ENCODE peak calls at places on chromosomes 5 and 9, in ten cellular contexts. F is stimulated activated CD4-positive, alpha-beta T cell treated with anti-CD3 and anti-CD28 coated beads, Interleukin-1b, Interleukin-23, amount 100 ng/mL, for 24 hours; H is GM23248; T is H1; N is breast epithelium; R is activated CD8-positive, alpha-beta memory T cell treated with anti-CD3 and anti-CD28 coated beads for 24 hours; A is head of caudate nucleus; Z is T1000; X is naive thymus-derived CD4-positive, alpha-beta T cell; D is NCI-H1105 treated with DMSO at 0.1 percent for 48 hours. J is an unnamed sample.

GRCh38 chr5:155260798-155261197 is 247.2 kb downstream of the KIF4B start:
- DNase-seq in D (no peak), Z (no peak), H (no peak), N (no peak), X (no peak), T (peak; percentile 51), A (no peak), F (no peak), R (no peak), J (peak; percentile 1)

GRCh38 chr9:121750715-121751623 is 99.5 kb downstream of the DAB2IP start:
- DNase-seq in H (no peak), Z (no peak), A (peak; percentile 78), T (no peak), X (no peak), D (no peak), F (no peak), R (no peak), N (no peak), J (peak; percentile 83)

GRCh38 chr9:115649991-115650472 is 503.6 kb upstream of the PAPPA start:
- DNase-seq in N (no peak), A (peak; percentile 50), H (peak; percentile 66), T (no peak), R (no peak), X (no peak), D (no peak), Z (peak; percentile 19), F (no peak), J (peak; percentile 64)

GRCh38 chr5:94744906-94745305 is 126.4 kb downstream of the SLF1 start:
- DNase-seq in X (no peak), N (no peak), D (no peak), H (no peak), R (no peak), Z (no peak), F (no peak), A (no peak), T (no peak), J (no peak)

GRCh38 chr9:36029765-36030528 is 6.8 kb upstream of the RECK start:
- DNase-seq in R (no peak), X (no peak), Z (no peak), F (no peak), D (no peak), H (peak; percentile 97), N (no peak), A (no peak), T (no peak), J (no peak)

GRCh38 chr9:72537011-72537545 is 15.7 kb downstream of the TMC1 start:
- DNase-seq in Z (no peak), N (no peak), F (no peak), A (no peak), D (no peak), R (no peak), H (peak; percentile 25), T (no peak), X (no peak), J (no peak)

GRCh38 chr9:121721770-121722169 is 70.3 kb downstream of the DAB2IP start:
- DNase-seq in Z (no peak), N (no peak), A (no peak), R (no peak), X (no peak), T (no peak), F (no peak), D (no peak), H (peak; percentile 37), J (no peak)

GRCh38 chr5:155726267-155726666 is 600.7 kb upstream of the SGCD start:
- DNase-seq in X (no peak), Z (no peak), A (no peak), T (peak; percentile 65), D (no peak), F (no peak), H (peak; percentile 53), R (no peak), N (no peak), J (no peak)

GRCh38 chr5:75054110-75054930 is 2.0 kb upstream of the GCNT4 start:
- DNase-seq in X (peak; percentile 24), D (peak; percentile 34), N (no peak), T (peak; percentile 79), F (no peak), A (no peak), H (peak; percentile 72), Z (no peak), R (no peak), J (peak; percentile 24)

GRCh38 chr9:130539473-130540223 is 39.7 kb upstream of the FUBP3 start:
- DNase-seq in X (no peak), Z (no peak), R (no peak), N (no peak), A (no peak), F (no peak), D (no peak), H (peak; percentile 76), T (no peak), J (no peak)

GRCh38 chr5:78647411-78647818 is 1.2 kb downstream of the LHFPL2 start:
- DNase-seq in D (peak; percentile 31), A (no peak), N (no peak), F (no peak), T (no peak), Z (no peak), H (peak; percentile 69), X (no peak), R (peak; percentile 59), J (no peak)

GRCh38 chr5:44665101-44665701 is 143.5 kb upstream of the MRPS30 start:
- DNase-seq in T (no peak), R (no peak), N (no peak), H (peak; percentile 89), F (no peak), A (no peak), D (no peak), X (no peak), Z (peak; percentile 81), J (no peak)

GRCh38 chr5:79025054-79025465 is 40.0 kb upstream of the ARSB start:
- DNase-seq in D (peak; percentile 27), X (peak; percentile 44), F (peak; percentile 28), A (peak; percentile 67), N (peak; percentile 55), H (peak; percentile 74), R (peak; percentile 72), Z (peak; percentile 11), T (peak; percentile 78), J (peak; percentile 67)

GRCh38 chr9:16221350-16221749 is 649.1 kb downstream of the BNC2 start:
- DNase-seq in D (peak; percentile 18), Z (no peak), T (no peak), R (no peak), A (peak; percentile 25), X (no peak), H (no peak), N (no peak), F (no peak), J (peak; percentile 5)

GRCh38 chr9:132002827-132003704 is 76.6 kb downstream of the MED27 start:
- DNase-seq in D (no peak), F (no peak), Z (no peak), X (no peak), H (no peak), R (no peak), N (no peak), T (no peak), A (no peak), J (no peak)

GRCh38 chr9:8156336-8156735 is 356.8 kb upstream of the DMAC1 start:
- DNase-seq in X (no peak), N (no peak), F (no peak), D (no peak), R (no peak), T (no peak), A (no peak), Z (no peak), H (no peak), J (no peak)

GRCh38 chr5:153998010-153998409 is 40.7 kb downstream of the FAM114A2 start:
- DNase-seq in X (no peak), D (no peak), N (no peak), Z (no peak), H (peak; percentile 7), T (no peak), A (no peak), F (no peak), R (no peak), J (no peak)

GRCh38 chr5:155471027-155471426 is 457.5 kb downstream of the KIF4B start:
- DNase-seq in A (no peak), Z (no peak), F (no peak), T (no peak), N (no peak), D (peak; percentile 54), H (no peak), X (no peak), R (no peak), J (no peak)